ENCODE peak calls at places on chromosomes 13 and 19, in nine cellular contexts. Y is left kidney; H is SW480; W is CD8-positive, alpha-beta T cell; R is AG08396; G is dermis microvascular lymphatic vessel endothelial cell; X is effector memory CD4-positive, alpha-beta T cell; I is hepatocyte; C is activated naive CD8-positive, alpha-beta T cell treated with anti-CD3 and anti-CD28 coated beads, Interleukin-2, amount 10 ng/mL, durations not matched to agents 7 days and 5 days. P is an unnamed sample.

GRCh38 chr19:4232614-4233281 is 3.4 kb downstream of the EBI3 start:
- DNase-seq in G (no peak), W (no peak), I (no peak), R (no peak), C (no peak), X (no peak), Y (no peak), H (peak; percentile 39), P (no peak)

GRCh38 chr19:6138066-6138465 is 2.6 kb downstream of the ACSBG2 start:
- DNase-seq in R (no peak), Y (no peak), C (no peak), I (peak; percentile 24), H (no peak), X (no peak), G (no peak), W (no peak), P (peak; percentile 9)

GRCh38 chr13:98838776-98839175 is 86.3 kb upstream of the SLC15A1 start:
- DNase-seq in C (no peak), X (no peak), G (no peak), W (no peak), H (no peak), Y (no peak), R (no peak), I (no peak), P (no peak)

GRCh38 chr13:99741979-99742378 is 229.6 kb downstream of the ZIC5 start:
- DNase-seq in W (no peak), X (no peak), I (no peak), C (no peak), R (no peak), H (no peak), Y (no peak), G (no peak), P (no peak)

GRCh38 chr19:35622750-35623149 is 6.1 kb upstream of the RBM42 start:
- DNase-seq in G (no peak), W (no peak), X (no peak), Y (no peak), I (no peak), C (no peak), H (no peak), R (no peak), P (no peak)

GRCh38 chr13:67299731-67300130 is 69.6 kb upstream of the PCDH9 start:
- DNase-seq in Y (no peak), I (no peak), H (no peak), W (no peak), R (no peak), C (no peak), G (no peak), X (no peak), P (peak; percentile 57)

GRCh38 chr13:34164585-34164984 is 346.6 kb downstream of the RFC3 start:
- DNase-seq in X (no peak), R (no peak), W (no peak), C (no peak), Y (peak; percentile 68), G (no peak), I (no peak), H (no peak), P (peak; percentile 34)

GRCh38 chr19:4267101-4267900 is 11.8 kb upstream of the SHD start:
- DNase-seq in X (peak; percentile 15), G (peak; percentile 41), H (peak; percentile 41), W (peak; percentile 52), I (peak; percentile 81), C (peak; percentile 66), R (peak; percentile 73), Y (peak; percentile 54), P (peak; percentile 24)

GRCh38 chr13:64925284-64925683 is 2304.9 kb downstream of the PCDH9 start:
- DNase-seq in G (peak; percentile 15), I (peak; percentile 43), C (no peak), W (no peak), R (no peak), H (no peak), X (no peak), Y (peak; percentile 72), P (peak; percentile 25)

GRCh38 chr13:43227721-43228120 is 204.3 kb downstream of the DNAJC15 start:
- DNase-seq in X (no peak), R (no peak), H (no peak), G (peak; percentile 55), I (no peak), C (no peak), W (no peak), Y (no peak), P (no peak)

GRCh38 chr13:36998624-36999041 is 507 bp downstream of the ALG5 start:
- DNase-seq in W (peak; percentile 7), X (no peak), Y (peak; percentile 64), C (peak; percentile 50), G (peak; percentile 31), I (peak; percentile 35), H (peak; percentile 12), R (no peak), P (no peak)

GRCh38 chr19:7535035-7535992 is at the start of gene PNPLA6:
- DNase-seq in W (peak; percentile 91), I (peak; percentile 97), X (peak; percentile 84), R (peak; percentile 99), C (peak; percentile 96), H (peak; percentile 90), G (peak; percentile 95), Y (peak; percentile 98), P (peak; percentile 95)

GRCh38 chr19:48393559-48394330 is at the start of gene GRIN2D:
- DNase-seq in X (no peak), H (peak; percentile 41), G (peak; percentile 30), W (no peak), Y (peak; percentile 74), I (peak; percentile 64), R (peak; percentile 48), C (peak; percentile 56), P (peak; percentile 34)

GRCh38 chr13:79126706-79127105 is 279.3 kb downstream of the RBM26 start:
- DNase-seq in G (no peak), X (no peak), H (no peak), Y (no peak), I (no peak), W (no peak), C (no peak), R (no peak), P (no peak)

GRCh38 chr19:17296278-17296677 is 6.9 kb downstream of the ABHD8 start:
- DNase-seq in H (peak; percentile 52), I (no peak), X (no peak), Y (no peak), R (peak; percentile 64), W (no peak), G (peak; percentile 79), C (no peak), P (peak; percentile 67)

GRCh38 chr13:27624071-27624470 is 2.4 kb downstream of the POLR1D start:
- DNase-seq in X (no peak), R (no peak), I (no peak), C (no peak), G (no peak), H (no peak), Y (no peak), W (no peak), P (no peak)

GRCh38 chr13:25180795-25181537 is 8.9 kb upstream of the AMER2 start:
- DNase-seq in C (no peak), G (no peak), W (no peak), R (no peak), I (no peak), H (peak; percentile 11), X (no peak), Y (no peak), P (no peak)

GRCh38 chr13:36673838-36674326 is at the start of gene SERTM1:
- DNase-seq in W (no peak), I (peak; percentile 48), G (peak; percentile 37), H (no peak), C (no peak), X (no peak), R (peak; percentile 14), Y (peak; percentile 89), P (peak; percentile 33)

GRCh38 chr13:25177636-25178035 is 5.5 kb upstream of the AMER2 start:
- DNase-seq in W (no peak), C (no peak), G (no peak), H (no peak), R (no peak), I (no peak), Y (no peak), X (no peak), P (no peak)